ENCODE peak calls at places on chromosomes 7 and 10, in seven cellular contexts. L, N, W, Y, S, M and E are unnamed samples.

GRCh38 chr7:106717997-106718871 is 57.3 kb upstream of the CCDC71L start:
- DNase-seq in W (peak; percentile 88), Y (no peak), M (peak; percentile 94), S (peak; percentile 98), N (peak; percentile 98), L (peak; percentile 96), E (peak; percentile 97)

GRCh38 chr7:81819861-81820260 is 50.0 kb upstream of the HGF start:
- DNase-seq in L (no peak), M (no peak), N (no peak), W (no peak), Y (no peak), S (no peak), E (peak; percentile 7)

GRCh38 chr10:12337407-12337806 is 11.9 kb upstream of the CAMK1D start:
- DNase-seq in M (no peak), W (no peak), N (peak; percentile 59), S (peak; percentile 47), Y (no peak), L (no peak), E (peak; percentile 27)

GRCh38 chr10:5555031-5555510 is 30.3 kb downstream of the CALML3 start:
- DNase-seq in M (no peak), N (no peak), L (no peak), Y (peak; percentile 78), W (no peak), S (peak; percentile 36), E (no peak)

GRCh38 chr10:683448-684071 is 5.9 kb downstream of the DIP2C start:
- DNase-seq in L (peak; percentile 79), N (peak; percentile 99), Y (no peak), S (peak; percentile 86), M (no peak), W (peak; percentile 88), E (peak; percentile 69)

GRCh38 chr10:60009316-60009715 is 103.0 kb upstream of the CCDC6 start:
- DNase-seq in N (no peak), L (peak; percentile 67), W (no peak), Y (no peak), M (no peak), S (no peak), E (no peak)

GRCh38 chr7:73734619-73735525 is 3.7 kb downstream of the ABHD11 start:
- DNase-seq in L (peak; percentile 94), N (peak; percentile 72), W (no peak), M (peak; percentile 96), S (peak; percentile 67), Y (peak; percentile 70), E (peak; percentile 84)

GRCh38 chr7:139777304-139777890 is 401 bp downstream of the HIPK2 start:
- DNase-seq in L (peak; percentile 18), M (no peak), W (no peak), S (no peak), Y (peak; percentile 68), N (no peak), E (no peak)

GRCh38 chr10:12780634-12781601 is 220.6 kb downstream of the CCDC3 start:
- DNase-seq in M (no peak), S (no peak), W (no peak), L (no peak), Y (no peak), N (peak; percentile 20), E (peak; percentile 20)

GRCh38 chr10:115063702-115064479 is 29.3 kb upstream of the ATRNL1 start:
- DNase-seq in W (no peak), M (no peak), Y (no peak), S (peak; percentile 26), N (no peak), L (no peak), E (no peak)

GRCh38 chr7:54757711-54758110 is 1.3 kb downstream of the SEC61G start:
- DNase-seq in M (no peak), Y (no peak), W (no peak), N (no peak), S (no peak), L (no peak), E (no peak)

GRCh38 chr10:106582291-106582690 is 582.2 kb downstream of the SORCS1 start:
- DNase-seq in L (peak; percentile 55), Y (no peak), N (peak; percentile 34), M (no peak), S (peak; percentile 12), W (no peak), E (peak; percentile 61)

GRCh38 chr7:7221602-7222038 is 39.3 kb downstream of the C1GALT1 start:
- DNase-seq in W (peak; percentile 41), M (peak; percentile 71), S (peak; percentile 92), Y (no peak), L (peak; percentile 58), N (peak; percentile 75), E (peak; percentile 50)

GRCh38 chr10:128047991-128048826 is 78.0 kb downstream of the MKI67 start:
- DNase-seq in S (peak; percentile 19), L (peak; percentile 65), M (no peak), N (peak; percentile 53), W (no peak), Y (no peak), E (peak; percentile 81)

GRCh38 chr7:75905785-75906604 is 9.0 kb upstream of the POR start:
- DNase-seq in S (peak; percentile 73), Y (peak; percentile 81), N (peak; percentile 64), M (peak; percentile 92), L (peak; percentile 22), W (no peak), E (peak; percentile 84)

GRCh38 chr7:27185708-27186449 is 847 bp upstream of the HOXA11 start:
- DNase-seq in W (no peak), Y (peak; percentile 20), N (no peak), M (no peak), L (no peak), S (no peak), E (no peak)

GRCh38 chr10:71582019-71582418 is 137.6 kb downstream of the C10orf105 start:
- DNase-seq in S (peak; percentile 57), N (peak; percentile 49), W (no peak), M (no peak), L (peak; percentile 27), Y (no peak), E (peak; percentile 74)

GRCh38 chr10:17606547-17607040 is 10.6 kb downstream of the HACD1 start:
- DNase-seq in N (no peak), L (no peak), M (no peak), S (no peak), W (no peak), Y (no peak), E (no peak)

GRCh38 chr10:35843524-35844171 is 201.6 kb upstream of the FZD8 start:
- DNase-seq in M (no peak), N (no peak), L (no peak), S (peak; percentile 23), Y (no peak), W (no peak), E (peak; percentile 82)

GRCh38 chr10:34813626-34814227 is 1.4 kb downstream of the PARD3 start:
- DNase-seq in Y (peak; percentile 61), N (peak; percentile 62), L (peak; percentile 83), S (peak; percentile 83), M (peak; percentile 47), W (no peak), E (peak; percentile 48)

GRCh38 chr7:34327681-34328080 is 330.3 kb upstream of the NPSR1 start:
- DNase-seq in L (no peak), Y (no peak), S (peak; percentile 28), N (no peak), M (no peak), W (no peak), E (no peak)

GRCh38 chr7:155881471-155882350 is 69.4 kb upstream of the SHH start:
- DNase-seq in W (no peak), Y (no peak), L (no peak), S (no peak), M (no peak), N (no peak), E (no peak)

GRCh38 chr7:85774931-85775330 is 588.1 kb upstream of the SEMA3D start:
- DNase-seq in M (no peak), N (no peak), Y (no peak), W (no peak), S (peak; percentile 2), L (no peak), E (no peak)

GRCh38 chr7:17988858-17989257 is 38.8 kb downstream of the PRPS1L1 start:
- DNase-seq in Y (no peak), W (no peak), N (no peak), S (no peak), M (peak; percentile 30), L (no peak), E (no peak)
- TF ChIP-seq CTCF in Y (no peak), W (no peak), N (no peak), S (no peak), M (no peak), L (no peak), E (no peak)

GRCh38 chr7:98234429-98235147 is 17.4 kb downstream of the TECPR1 start:
- DNase-seq in L (no peak), N (peak; percentile 12), S (peak; percentile 8), W (no peak), M (no peak), Y (no peak), E (peak; percentile 59)
- TF ChIP-seq CTCF in L (no peak), N (no peak), S (peak; percentile 12), W (peak; percentile 27), M (no peak), Y (no peak), E (peak; percentile 37)

GRCh38 chr10:124913167-124913566 is 28.8 kb upstream of the ZRANB1 start:
- DNase-seq in M (no peak), W (no peak), S (no peak), L (no peak), Y (no peak), N (no peak), E (no peak)
- TF ChIP-seq CTCF in M (no peak), W (no peak), S (no peak), L (no peak), Y (no peak), N (no peak), E (no peak)

DNA sequence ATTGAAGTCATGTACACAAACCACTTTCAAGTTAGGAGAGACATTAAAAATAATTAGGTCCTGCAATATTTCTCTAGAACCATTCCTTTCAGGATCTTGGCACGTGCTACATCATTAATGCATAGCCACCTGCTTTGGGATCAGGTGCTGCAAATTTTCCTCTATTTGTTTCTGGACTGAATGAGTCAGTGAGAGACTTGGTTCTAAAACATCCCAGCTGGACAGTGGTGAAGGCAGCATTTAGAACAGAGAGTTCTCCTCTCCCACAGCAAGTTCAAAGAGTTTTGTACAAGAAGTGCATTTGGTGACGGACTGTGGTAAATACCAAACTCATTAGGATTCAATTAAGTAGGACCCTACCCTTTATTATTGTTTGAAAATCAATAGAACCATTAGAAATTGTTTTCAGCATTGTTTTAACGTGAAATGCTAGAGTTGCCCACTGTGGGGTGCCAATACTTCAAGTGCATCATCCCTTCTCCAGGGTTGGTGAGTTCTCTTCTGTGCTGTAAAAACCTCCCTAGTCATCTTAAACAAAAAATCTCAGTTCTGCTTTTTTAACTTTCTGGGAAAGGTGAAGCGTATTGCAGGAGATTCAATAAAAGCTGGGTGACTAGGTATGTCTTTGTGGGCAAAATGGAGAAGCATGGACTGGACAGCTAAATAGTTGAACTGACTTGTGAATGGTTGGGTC is 698.9 kb downstream of the SUGCT start:
- DNase-seq in Y (no peak), M (no peak), L (peak; percentile 42), S (peak; percentile 63), W (no peak), N (peak; percentile 55), E (peak; percentile 68)
- TF ChIP-seq CTCF in Y (no peak), M (peak; percentile 60), L (peak; percentile 59), S (peak; percentile 47), W (peak; percentile 46), N (peak; percentile 50), E (peak; percentile 61)